ENCODE peak calls at places on chromosomes 16 and 17, in five cellular contexts. M is HFF-Myc, X is heart left ventricle, P is HepG2, D is ACHN. N is an unnamed sample.

GRCh38 chr17:17921192-17922082 is 50.8 kb downstream of the TOM1L2 start:
- DNase-seq in D (peak), X (no peak), P (peak), M (peak), N (peak)

GRCh38 chr17:31321481-31321880 is at the start of gene EVI2A:
- DNase-seq in P (no peak), M (peak), D (peak), X (no peak), N (no peak)

GRCh38 chr17:7281953-7282751 is 634 bp downstream of the SLC2A4 start:
- DNase-seq in P (no peak), M (no peak), D (no peak), X (peak), N (peak)

GRCh38 chr17:59378621-59379194 is 47.3 kb downstream of the YPEL2 start:
- DNase-seq in P (no peak), M (no peak), X (no peak), D (peak), N (no peak)

GRCh38 chr16:4750896-4751295 is 16.1 kb downstream of the ZNF500 start:
- DNase-seq in D (no peak), P (no peak), M (no peak), X (peak), N (no peak)

GRCh38 chr16:9008335-9009260 is 44.9 kb upstream of the USP7 start:
- DNase-seq in P (peak), D (peak), M (peak), X (peak), N (peak)

GRCh38 chr17:80826955-80827645 is 164.5 kb upstream of the CHMP6 start:
- DNase-seq in D (peak), M (peak), P (no peak), X (peak), N (peak)

GRCh38 chr16:907819-908218 is 63.0 kb downstream of the LMF1 start:
- DNase-seq in D (no peak), M (no peak), X (peak), P (no peak), N (no peak)

GRCh38 chr16:56301391-56301850 is 110.1 kb downstream of the GNAO1 start:
- DNase-seq in D (peak), M (peak), X (no peak), P (no peak), N (no peak)

N was measured in hepatocyte.